ENCODE peak calls at places on chromosomes 3 and 15, in ten cellular contexts. V, B, D, T, S, J, I, U, L and K are unnamed samples.

GRCh38 chr3:161274691-161275298 is 53.7 kb downstream of the NMD3 start:
- DNase-seq in V (no peak), B (no peak), D (peak), T (peak), S (peak), J (no peak), I (peak), U (no peak), L (no peak), K (no peak)

GRCh38 chr3:161072076-161072697 is 33.0 kb downstream of the B3GALNT1 start:
- DNase-seq in V (no peak), B (no peak), D (no peak), T (no peak), S (no peak), J (no peak), I (no peak), U (no peak), L (no peak), K (no peak)

GRCh38 chr3:149635396-149635795 is 22.4 kb downstream of the WWTR1 start:
- DNase-seq in V (no peak), B (no peak), D (no peak), T (no peak), S (no peak), J (no peak), I (no peak), U (no peak), L (no peak), K (no peak)

GRCh38 chr15:74053941-74054529 is 28.3 kb downstream of the GOLGA6A start:
- DNase-seq in V (peak), B (peak), D (peak), T (peak), S (peak), J (peak), I (peak), U (peak), L (peak), K (peak)

GRCh38 chr3:25165306-25165705 is 262.8 kb upstream of the RARB start:
- DNase-seq in V (no peak), B (no peak), D (no peak), T (no peak), S (no peak), J (no peak), I (no peak), U (no peak), L (no peak), K (no peak)

GRCh38 chr15:68814596-68814995 is 6.1 kb downstream of the ANP32A start:
- DNase-seq in V (no peak), B (no peak), D (no peak), T (no peak), S (no peak), J (no peak), I (no peak), U (no peak), L (no peak), K (no peak)

GRCh38 chr3:177610677-177611654 is 413.7 kb upstream of the TBL1XR1 start:
- DNase-seq in V (no peak), B (peak), D (no peak), T (no peak), S (no peak), J (no peak), I (no peak), U (peak), L (no peak), K (peak)

GRCh38 chr3:98695816-98696215 is 67.3 kb upstream of the ST3GAL6 start:
- DNase-seq in V (no peak), B (no peak), D (peak), T (no peak), S (no peak), J (no peak), I (peak), U (no peak), L (no peak), K (no peak)

GRCh38 chr15:63178034-63178433 is 11.4 kb upstream of the RAB8B start:
- DNase-seq in V (no peak), B (no peak), D (no peak), T (no peak), S (no peak), J (no peak), I (no peak), U (no peak), L (no peak), K (no peak)

GRCh38 chr15:100194955-100195354 is 146.8 kb downstream of the ADAMTS17 start:
- DNase-seq in V (no peak), B (no peak), D (no peak), T (no peak), S (no peak), J (no peak), I (no peak), U (no peak), L (no peak), K (no peak)